ENCODE peak calls at places on chromosomes 2 and 18, in ten cellular contexts. Z, Q, S, X, A, D, G, W, K and L are unnamed samples.

GRCh38 chr18:55484773-55485172 is 103.2 kb downstream of the TCF4 start:
- DNase-seq in Z (no peak), Q (no peak), S (no peak), X (no peak), A (no peak), D (no peak), G (no peak), W (no peak), K (no peak), L (no peak)

GRCh38 chr2:68714866-68715265 is 19.7 kb upstream of the ARHGAP25 start:
- DNase-seq in Z (no peak), Q (peak; percentile 87), S (peak; percentile 72), X (no peak), A (peak; percentile 54), D (peak; percentile 49), G (peak; percentile 77), W (no peak), K (no peak), L (no peak)

GRCh38 chr2:71578665-71579371 is 125.5 kb downstream of the DYSF start:
- DNase-seq in Z (no peak), Q (no peak), S (no peak), X (no peak), A (peak; percentile 57), D (no peak), G (peak; percentile 96), W (no peak), K (no peak), L (no peak)

GRCh38 chr2:187547353-187547979 is 6.8 kb downstream of the TFPI start:
- DNase-seq in Z (no peak), Q (no peak), S (no peak), X (peak; percentile 97), A (peak; percentile 62), D (no peak), G (peak; percentile 64), W (no peak), K (no peak), L (peak; percentile 95)

GRCh38 chr2:33437297-33437696 is 39.2 kb upstream of the RASGRP3 start:
- DNase-seq in Z (no peak), Q (no peak), S (no peak), X (peak; percentile 94), A (no peak), D (no peak), G (no peak), W (no peak), K (no peak), L (peak; percentile 92)

GRCh38 chr2:233456111-233456510 is 101.8 kb downstream of the DGKD start:
- DNase-seq in Z (no peak), Q (no peak), S (peak; percentile 20), X (no peak), A (no peak), D (no peak), G (no peak), W (no peak), K (no peak), L (no peak)

GRCh38 chr2:65436169-65436824 is 3.9 kb upstream of the SPRED2 start:
- DNase-seq in Z (no peak), Q (peak; percentile 82), S (peak; percentile 96), X (peak; percentile 98), A (peak; percentile 92), D (peak; percentile 89), G (peak; percentile 97), W (peak; percentile 91), K (peak; percentile 93), L (peak; percentile 89)

GRCh38 chr18:57207124-57207916 is 60.4 kb downstream of the BOD1L2 start:
- DNase-seq in Z (no peak), Q (no peak), S (no peak), X (no peak), A (no peak), D (no peak), G (no peak), W (no peak), K (no peak), L (no peak)

GRCh38 chr2:238290715-238291549 is 2.5 kb upstream of the PER2 start:
- DNase-seq in Z (no peak), Q (no peak), S (no peak), X (no peak), A (peak; percentile 32), D (peak; percentile 60), G (peak; percentile 61), W (no peak), K (no peak), L (no peak)

GRCh38 chr2:238289574-238289973 is 1.2 kb upstream of the PER2 start:
- DNase-seq in Z (no peak), Q (peak; percentile 32), S (no peak), X (no peak), A (no peak), D (no peak), G (peak; percentile 41), W (no peak), K (no peak), L (peak; percentile 8)

GRCh38 chr2:238288650-238289573 is 502 bp upstream of the PER2 start:
- DNase-seq in Z (peak; percentile 98), Q (peak; percentile 100), S (peak; percentile 99), X (peak; percentile 99), A (peak; percentile 96), D (peak; percentile 100), G (peak; percentile 100), W (peak; percentile 99), K (peak; percentile 99), L (peak; percentile 99)

GRCh38 chr2:238291550-238292281 is 3.3 kb upstream of the PER2 start:
- DNase-seq in Z (no peak), Q (no peak), S (no peak), X (no peak), A (no peak), D (no peak), G (no peak), W (no peak), K (no peak), L (no peak)

GRCh38 chr2:238290079-238290478 is 1.7 kb upstream of the PER2 start:
- DNase-seq in Z (no peak), Q (peak; percentile 45), S (no peak), X (peak; percentile 33), A (peak; percentile 66), D (peak; percentile 90), G (peak; percentile 75), W (peak; percentile 87), K (peak; percentile 69), L (peak; percentile 62)
- H3K4me1 ChIP-seq in Z (peaks cover 2% of the 10 kb centered on the region), Q (peaks cover 24% of the 10 kb centered on the region), S (peaks cover 42% of the 10 kb centered on the region), X (peaks cover 34% of the 10 kb centered on the region), A (peaks cover 38% of the 10 kb centered on the region), D (peaks cover 63% of the 10 kb centered on the region), G (peaks cover 4% of the 10 kb centered on the region), W (peaks cover 26% of the 10 kb centered on the region), K (peaks cover 34% of the 10 kb centered on the region), L (peaks cover 11% of the 10 kb centered on the region)

GRCh38 chr2:42190191-42190590 is 21.0 kb downstream of the EML4 start:
- DNase-seq in Z (no peak), Q (no peak), S (no peak), X (no peak), A (no peak), D (no peak), G (no peak), W (no peak), K (no peak), L (no peak)

GRCh38 chr2:42192642-42193566 is 23.8 kb downstream of the EML4 start:
- DNase-seq in Z (no peak), Q (no peak), S (no peak), X (no peak), A (no peak), D (no peak), G (no peak), W (no peak), K (no peak), L (no peak)

GRCh38 chr2:42193722-42194187 is 24.6 kb downstream of the EML4 start:
- DNase-seq in Z (no peak), Q (no peak), S (no peak), X (peak; percentile 33), A (no peak), D (no peak), G (no peak), W (no peak), K (no peak), L (no peak)

GRCh38 chr2:42191285-42192009 is 22.3 kb downstream of the EML4 start:
- DNase-seq in Z (no peak), Q (no peak), S (no peak), X (no peak), A (no peak), D (no peak), G (no peak), W (no peak), K (no peak), L (no peak)

GRCh38 chr2:42192010-42192373 is 22.8 kb downstream of the EML4 start:
- DNase-seq in Z (no peak), Q (no peak), S (no peak), X (no peak), A (no peak), D (no peak), G (no peak), W (no peak), K (no peak), L (no peak)
- H3K4me1 ChIP-seq in Z (peaks cover 1% of the 10 kb centered on the region), Q (peaks cover 4% of the 10 kb centered on the region), S (peaks cover 35% of the 10 kb centered on the region), X (peaks cover 7% of the 10 kb centered on the region), A (peaks cover 16% of the 10 kb centered on the region), D (peaks cover 74% of the 10 kb centered on the region), G (peaks cover 2% of the 10 kb centered on the region), W (no peaks in the 10 kb centered on the region), K (peaks cover 50% of the 10 kb centered on the region), L (peaks cover 20% of the 10 kb centered on the region)

DNA sequence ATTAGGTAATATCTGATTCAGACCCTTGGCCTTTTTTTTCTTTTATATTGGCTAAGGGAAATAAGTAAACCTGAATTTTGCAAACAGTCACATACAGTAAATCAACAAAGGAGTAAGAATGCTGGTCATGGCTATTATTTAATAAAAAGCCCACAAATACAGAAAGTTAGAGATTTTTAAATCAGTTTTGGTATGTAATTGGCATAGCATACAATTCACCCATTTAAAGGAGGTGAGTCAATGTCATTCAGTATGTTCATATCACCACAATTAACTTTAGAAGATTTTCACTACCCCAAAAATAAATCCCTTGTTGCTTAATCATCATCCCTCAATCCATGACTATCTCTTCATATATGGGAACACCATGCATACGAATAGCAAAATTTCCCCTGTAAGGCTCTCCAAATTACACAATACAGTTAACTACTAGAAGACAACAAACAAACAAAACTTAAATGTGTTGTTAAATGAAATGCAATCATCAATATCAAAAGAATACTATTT is 45.9 kb upstream of the NYAP2 start:
- DNase-seq in Z (no peak), Q (no peak), S (no peak), X (no peak), A (no peak), D (no peak), G (no peak), W (no peak), K (no peak), L (no peak)
- H3K4me1 ChIP-seq in Z (no peaks in the 10 kb centered on the region), Q (no peaks in the 10 kb centered on the region), S (no peaks in the 10 kb centered on the region), X (no peaks in the 10 kb centered on the region), A (no peaks in the 10 kb centered on the region), D (no peaks in the 10 kb centered on the region), G (no peaks in the 10 kb centered on the region), W (no peaks in the 10 kb centered on the region), K (no peaks in the 10 kb centered on the region), L (peaks cover 17% of the 10 kb centered on the region)

DNA sequence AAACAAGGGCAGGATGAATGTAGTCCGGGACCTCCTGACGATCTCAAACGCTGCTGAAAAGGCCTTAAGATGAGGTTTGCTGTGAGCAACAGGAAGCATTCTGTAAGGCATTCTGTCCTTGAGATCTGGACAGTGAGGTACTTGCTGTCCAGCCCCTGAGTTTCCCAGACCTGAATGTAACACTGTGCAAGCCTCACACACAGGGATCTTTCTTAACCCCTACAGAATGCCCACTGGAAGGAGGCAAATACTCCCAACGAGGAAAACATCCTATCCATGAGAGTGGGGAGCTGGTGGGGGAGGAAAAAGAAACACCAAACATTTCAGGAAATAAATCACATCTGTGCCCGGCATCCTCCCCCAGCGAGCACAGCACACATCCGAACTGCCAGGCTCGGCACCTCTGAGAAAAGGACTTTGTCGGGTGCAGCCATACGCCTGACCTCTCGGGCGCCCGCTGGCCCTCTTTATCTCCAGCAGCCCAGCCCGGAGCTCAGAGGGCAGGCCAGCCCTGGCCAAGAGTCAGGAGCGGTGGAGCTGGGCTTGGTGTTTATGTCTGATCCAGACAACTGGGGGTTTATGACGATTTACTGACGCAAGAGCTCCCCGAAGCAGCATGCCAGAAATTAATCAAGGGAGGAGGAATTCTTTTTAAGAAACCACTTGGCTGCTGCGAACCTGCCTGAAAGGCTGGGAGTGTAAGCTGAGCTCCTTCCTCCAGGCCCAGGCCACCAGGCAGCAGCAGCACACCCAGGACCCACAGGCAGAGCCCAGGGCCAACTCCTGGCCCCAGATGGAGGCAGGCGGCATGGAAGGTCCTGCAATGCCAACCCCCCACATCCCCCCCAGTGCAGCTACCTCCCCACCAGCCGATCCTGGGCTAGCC is 72.3 kb downstream of the HDAC4 start:
- DNase-seq in Z (no peak), Q (no peak), S (no peak), X (peak; percentile 92), A (peak; percentile 74), D (peak; percentile 74), G (peak; percentile 95), W (no peak), K (peak; percentile 2), L (peak; percentile 43)
- H3K4me1 ChIP-seq in Z (peaks cover 4% of the 10 kb centered on the region), Q (no peaks in the 10 kb centered on the region), S (peaks cover 13% of the 10 kb centered on the region), X (peaks cover 24% of the 10 kb centered on the region), A (peaks cover 71% of the 10 kb centered on the region), D (peaks cover 70% of the 10 kb centered on the region), G (peaks cover 21% of the 10 kb centered on the region), W (peaks cover 12% of the 10 kb centered on the region), K (peaks cover 15% of the 10 kb centered on the region), L (peaks cover 23% of the 10 kb centered on the region)